ENCODE peak calls at places on chromosomes 1 and 21, in seven cellular contexts. A is HCT116, F is heart left ventricle, S is IMR-90, P is ovary, I is uterus, R is stomach. Y is an unnamed sample. For H3K27me3 and H3K4me1, the result is how much of the 10 kb centered on the place peaks cover.

GRCh38 chr21:45388011-45388521 is 16.9 kb upstream of the COL18A1 start:
- DNase-seq in A (no peak), F (peak), S (no peak), P (peak), I (peak), R (no peak), Y (no peak)

GRCh38 chr1:57353589-57353988 is 70.3 kb downstream of the DAB1 start:
- DNase-seq in A (no peak), F (no peak), S (peak), P (no peak), I (no peak), R (no peak), Y (no peak)

GRCh38 chr1:183039985-183040447 is 16.8 kb downstream of the LAMC1 start:
- DNase-seq in A (no peak), F (no peak), S (peak), P (no peak), I (no peak), R (no peak), Y (no peak)

GRCh38 chr1:26350701-26351590 is 3.0 kb downstream of the CRYBG2 start:
- DNase-seq in A (peak), F (no peak), S (peak), P (no peak), I (no peak), R (no peak), Y (no peak)

GRCh38 chr1:107541412-107541811 is 400.6 kb downstream of the NTNG1 start:
- DNase-seq in A (no peak), F (no peak), S (no peak), P (no peak), I (no peak), R (no peak), Y (no peak)

GRCh38 chr21:17514124-17514481 is 1.3 kb downstream of the CXADR start:
- DNase-seq in A (no peak), F (no peak), S (no peak), P (no peak), I (no peak), R (no peak), Y (no peak)

GRCh38 chr1:12502300-12503109 is 115.5 kb downstream of the DHRS3 start:
- DNase-seq in A (no peak), F (no peak), S (no peak), P (no peak), I (no peak), R (no peak), Y (no peak)

GRCh38 chr1:227780101-227781044 is 35.1 kb upstream of the PRSS38 start:
- DNase-seq in A (no peak), F (no peak), S (no peak), P (no peak), I (no peak), R (peak), Y (peak)

GRCh38 chr21:38244885-38245869 is 11.6 kb upstream of the KCNJ15 start:
- DNase-seq in A (no peak), F (no peak), S (peak), P (no peak), I (no peak), R (no peak), Y (peak)

DNA sequence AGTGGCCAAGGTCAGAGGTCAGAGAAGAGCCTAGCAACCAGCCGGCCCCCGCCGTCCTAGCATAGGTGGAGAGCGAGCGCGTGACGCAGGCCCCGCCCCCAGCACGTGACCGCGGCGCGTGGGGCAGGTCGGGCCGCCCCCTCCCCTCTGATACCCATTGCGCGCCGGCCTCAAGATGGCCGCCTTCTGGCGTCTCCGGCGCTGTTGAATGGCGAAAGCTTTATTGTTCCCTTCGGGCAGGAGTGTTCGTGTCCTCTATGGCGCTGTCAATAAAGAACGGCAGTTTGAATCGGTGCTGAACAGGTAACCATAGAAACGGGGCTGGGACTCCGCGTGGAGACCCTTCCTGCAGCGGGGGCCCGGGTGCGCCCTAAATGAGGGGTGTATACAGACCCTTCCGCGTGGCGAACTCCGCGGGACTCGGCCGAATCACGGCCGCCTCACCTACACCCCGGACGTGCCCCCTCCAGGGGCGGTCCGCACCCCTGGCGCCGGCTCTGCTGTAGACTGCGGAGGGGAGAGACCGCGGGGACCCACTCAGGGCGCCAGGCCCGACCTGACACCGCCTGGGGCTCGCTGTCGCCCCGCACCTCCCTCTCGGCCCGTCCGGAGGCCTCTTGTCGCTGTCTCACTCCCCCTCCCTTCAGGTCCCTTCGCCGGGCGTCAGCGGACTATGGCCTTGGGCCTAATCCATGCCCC is at the start of gene ZBTB40:
- DNase-seq in A (peak), F (peak), S (peak), P (peak), I (peak), R (peak), Y (peak)
- TF ChIP-seq POLR2A in A (peak), F (peak), S (no peak), P (peak), I (peak), R (no peak), Y (peak)

GRCh38 chr1:202210969-202211368 is 17.4 kb downstream of the LGR6 start:
- DNase-seq in A (no peak), F (no peak), S (no peak), P (no peak), I (no peak), R (no peak), Y (no peak)
- H3K27me3 ChIP-seq in A (under half), F (under half), S (half or more), P (under half), I (under half), R (under half), Y (under half)

GRCh38 chr1:201021333-201022177 is 2.0 kb downstream of the KIF21B start:
- DNase-seq in A (no peak), F (no peak), S (no peak), P (no peak), I (no peak), R (no peak), Y (no peak)
- H3K4me1 ChIP-seq in A (under half), F (under half), S (under half), P (under half), I (under half), R (half or more), Y (under half)

GRCh38 chr1:3313579-3313955 is 140.9 kb upstream of the ARHGEF16 start:
- DNase-seq in A (no peak), F (peak), S (peak), P (peak), I (peak), R (peak), Y (peak)

GRCh38 chr1:3314561-3315271 is 139.7 kb upstream of the ARHGEF16 start:
- DNase-seq in A (no peak), F (no peak), S (peak), P (peak), I (peak), R (no peak), Y (no peak)

GRCh38 chr1:3312310-3312734 is 142.1 kb upstream of the ARHGEF16 start:
- DNase-seq in A (no peak), F (no peak), S (no peak), P (peak), I (peak), R (no peak), Y (no peak)

GRCh38 chr1:3311711-3312110 is 142.8 kb upstream of the ARHGEF16 start:
- DNase-seq in A (no peak), F (no peak), S (no peak), P (no peak), I (no peak), R (no peak), Y (no peak)

DNA sequence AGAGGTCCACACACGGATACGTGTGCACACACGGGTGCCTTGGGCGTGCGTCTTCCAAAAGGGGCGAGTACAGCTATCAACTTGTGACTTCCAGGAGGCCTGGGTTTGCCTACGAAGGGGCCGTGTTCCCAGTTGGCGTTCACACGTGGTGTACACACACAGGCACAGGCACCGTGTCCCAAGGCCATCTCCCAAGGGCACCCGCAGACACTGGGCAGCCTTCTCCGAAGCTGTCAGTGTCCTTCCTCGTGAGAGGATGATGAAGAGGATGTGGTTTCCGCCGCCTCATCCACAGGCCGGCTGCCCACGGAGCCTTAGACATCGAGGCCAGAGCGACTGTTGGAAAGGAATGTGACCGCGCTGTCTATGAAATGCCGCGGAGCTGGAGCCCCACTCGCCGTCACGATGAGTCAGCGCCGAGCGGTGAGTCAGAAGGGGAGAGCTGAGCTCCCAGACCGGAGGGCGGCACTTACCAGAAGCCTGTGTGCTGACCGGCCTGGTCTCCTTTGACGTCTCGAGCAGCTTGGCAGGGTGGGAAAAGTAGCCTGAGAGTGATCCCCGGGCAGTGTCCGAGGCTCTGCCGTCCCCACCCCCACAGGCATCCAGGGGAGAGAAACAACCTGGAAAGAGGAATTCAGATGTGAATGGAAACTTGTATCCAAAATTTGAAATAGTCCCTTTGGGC is 141.4 kb upstream of the ARHGEF16 start:
- DNase-seq in A (peak), F (peak), S (peak), P (peak), I (peak), R (peak), Y (peak)
- TF ChIP-seq POLR2A in A (no peak), F (peak), S (peak), P (no peak), I (peak), R (no peak), Y (peak)